ENCODE peak calls at places on chromosomes 5 and 9, in six cellular contexts. One of them, this sample, is unnamed.

GRCh38 chr9:3521961-3522360 is 3.8 kb downstream of the RFX3 start:
- DNase-seq in stomach: no peak
- DNase-seq in A549: no peak
- DNase-seq in upper lobe of left lung: no peak
- DNase-seq in ovary: no peak
- DNase-seq in sigmoid colon: no peak
- DNase-seq in this sample: no peak

GRCh38 chr9:126706698-126707053 is 92.9 kb downstream of the LMX1B start:
- DNase-seq in upper lobe of left lung: no peak
- DNase-seq in ovary: no peak
- DNase-seq in sigmoid colon: no peak
- DNase-seq in A549: no peak
- DNase-seq in stomach: no peak
- DNase-seq in this sample: no peak

GRCh38 chr5:89236900-89237299 is 353.9 kb upstream of the MEF2C start:
- DNase-seq in stomach: no peak
- DNase-seq in ovary: no peak
- DNase-seq in upper lobe of left lung: no peak
- DNase-seq in A549: no peak
- DNase-seq in sigmoid colon: no peak
- DNase-seq in this sample: no peak

GRCh38 chr5:147403659-147404640 is 105.9 kb downstream of the DPYSL3 start:
- DNase-seq in ovary: peak; percentile 70
- DNase-seq in upper lobe of left lung: peak; percentile 64
- DNase-seq in A549: peak; percentile 63
- DNase-seq in stomach: no peak
- DNase-seq in sigmoid colon: peak; percentile 93
- DNase-seq in this sample: peak; percentile 32

GRCh38 chr5:127820910-127821553 is 117.8 kb downstream of the CCDC192 start:
- DNase-seq in upper lobe of left lung: no peak
- DNase-seq in A549: peak; percentile 82
- DNase-seq in sigmoid colon: no peak
- DNase-seq in stomach: no peak
- DNase-seq in ovary: no peak
- DNase-seq in this sample: no peak

GRCh38 chr5:96699186-96699820 is 37.1 kb downstream of the CAST start:
- DNase-seq in upper lobe of left lung: no peak
- DNase-seq in sigmoid colon: no peak
- DNase-seq in stomach: no peak
- DNase-seq in A549: no peak
- DNase-seq in ovary: no peak
- DNase-seq in this sample: no peak

GRCh38 chr5:129718766-129719165 is 29.1 kb upstream of the MINAR2 start:
- DNase-seq in A549: no peak
- DNase-seq in stomach: no peak
- DNase-seq in ovary: no peak
- DNase-seq in upper lobe of left lung: no peak
- DNase-seq in sigmoid colon: no peak
- DNase-seq in this sample: no peak

GRCh38 chr5:172534229-172535169 is 80.2 kb upstream of the SH3PXD2B start:
- DNase-seq in sigmoid colon: peak; percentile 69
- DNase-seq in stomach: no peak
- DNase-seq in ovary: no peak
- DNase-seq in upper lobe of left lung: no peak
- DNase-seq in A549: no peak
- DNase-seq in this sample: peak; percentile 69

GRCh38 chr5:53067641-53068040 is 41.9 kb downstream of the MOCS2 start:
- DNase-seq in ovary: no peak
- DNase-seq in A549: no peak
- DNase-seq in sigmoid colon: no peak
- DNase-seq in stomach: no peak
- DNase-seq in upper lobe of left lung: no peak
- DNase-seq in this sample: no peak

GRCh38 chr9:123996731-123997421 is 14.7 kb upstream of the LHX2 start:
- DNase-seq in A549: no peak
- DNase-seq in upper lobe of left lung: peak; percentile 24
- DNase-seq in sigmoid colon: no peak
- DNase-seq in ovary: no peak
- DNase-seq in stomach: peak; percentile 36
- DNase-seq in this sample: no peak

GRCh38 chr5:177086918-177087706 is 397 bp downstream of the FGFR4 start:
- DNase-seq in upper lobe of left lung: peak; percentile 45
- DNase-seq in stomach: peak; percentile 70
- DNase-seq in ovary: peak; percentile 59
- DNase-seq in sigmoid colon: no peak
- DNase-seq in A549: peak; percentile 90
- DNase-seq in this sample: peak; percentile 89

GRCh38 chr9:136342191-136343120 is 15.1 kb downstream of the GPSM1 start:
- DNase-seq in ovary: peak; percentile 79
- DNase-seq in stomach: peak; percentile 92
- DNase-seq in upper lobe of left lung: peak; percentile 92
- DNase-seq in sigmoid colon: peak; percentile 93
- DNase-seq in A549: peak; percentile 68
- DNase-seq in this sample: peak; percentile 87

GRCh38 chr9:38432922-38433510 is 8.8 kb upstream of the IGFBPL1 start:
- DNase-seq in ovary: no peak
- DNase-seq in sigmoid colon: no peak
- DNase-seq in upper lobe of left lung: no peak
- DNase-seq in A549: peak; percentile 60
- DNase-seq in stomach: no peak
- DNase-seq in this sample: no peak

GRCh38 chr5:166648736-166649135 is 1642.7 kb upstream of the WWC1 start:
- DNase-seq in A549: no peak
- DNase-seq in sigmoid colon: no peak
- DNase-seq in upper lobe of left lung: no peak
- DNase-seq in ovary: no peak
- DNase-seq in stomach: no peak
- DNase-seq in this sample: no peak

GRCh38 chr5:142807378-142807911 is 37.3 kb downstream of the ARHGAP26 start:
- DNase-seq in ovary: no peak
- DNase-seq in A549: peak; percentile 70
- DNase-seq in upper lobe of left lung: peak; percentile 50
- DNase-seq in stomach: no peak
- DNase-seq in sigmoid colon: peak; percentile 74
- DNase-seq in this sample: no peak

GRCh38 chr5:25858019-25858418 is 1180.4 kb downstream of the CDH9 start:
- DNase-seq in sigmoid colon: no peak
- DNase-seq in A549: peak; percentile 32
- DNase-seq in ovary: no peak
- DNase-seq in stomach: no peak
- DNase-seq in upper lobe of left lung: no peak
- DNase-seq in this sample: no peak

GRCh38 chr5:176741566-176742211 is 68.7 kb upstream of the UNC5A start:
- DNase-seq in ovary: no peak
- DNase-seq in sigmoid colon: peak; percentile 46
- DNase-seq in upper lobe of left lung: peak; percentile 8
- DNase-seq in A549: no peak
- DNase-seq in stomach: peak; percentile 10
- DNase-seq in this sample: no peak

GRCh38 chr5:180026320-180026719 is 45.2 kb downstream of the RNF130 start:
- DNase-seq in upper lobe of left lung: peak; percentile 79
- DNase-seq in A549: peak; percentile 5
- DNase-seq in sigmoid colon: no peak
- DNase-seq in ovary: no peak
- DNase-seq in stomach: peak; percentile 53
- DNase-seq in this sample: no peak

GRCh38 chr5:136032564-136032963 is 3.8 kb downstream of the TGFBI start:
- DNase-seq in A549: peak; percentile 69
- DNase-seq in upper lobe of left lung: no peak
- DNase-seq in ovary: no peak
- DNase-seq in stomach: no peak
- DNase-seq in sigmoid colon: peak; percentile 66
- DNase-seq in this sample: no peak

GRCh38 chr5:172002310-172002709 is 4.1 kb downstream of the FBXW11 start:
- DNase-seq in sigmoid colon: no peak
- DNase-seq in ovary: no peak
- DNase-seq in stomach: no peak
- DNase-seq in A549: peak; percentile 35
- DNase-seq in upper lobe of left lung: no peak
- DNase-seq in this sample: no peak

GRCh38 chr9:81634915-81635516 is 54.3 kb downstream of the TLE1 start:
- DNase-seq in upper lobe of left lung: no peak
- DNase-seq in A549: peak; percentile 35
- DNase-seq in ovary: no peak
- DNase-seq in sigmoid colon: no peak
- DNase-seq in stomach: no peak
- DNase-seq in this sample: no peak

DNA sequence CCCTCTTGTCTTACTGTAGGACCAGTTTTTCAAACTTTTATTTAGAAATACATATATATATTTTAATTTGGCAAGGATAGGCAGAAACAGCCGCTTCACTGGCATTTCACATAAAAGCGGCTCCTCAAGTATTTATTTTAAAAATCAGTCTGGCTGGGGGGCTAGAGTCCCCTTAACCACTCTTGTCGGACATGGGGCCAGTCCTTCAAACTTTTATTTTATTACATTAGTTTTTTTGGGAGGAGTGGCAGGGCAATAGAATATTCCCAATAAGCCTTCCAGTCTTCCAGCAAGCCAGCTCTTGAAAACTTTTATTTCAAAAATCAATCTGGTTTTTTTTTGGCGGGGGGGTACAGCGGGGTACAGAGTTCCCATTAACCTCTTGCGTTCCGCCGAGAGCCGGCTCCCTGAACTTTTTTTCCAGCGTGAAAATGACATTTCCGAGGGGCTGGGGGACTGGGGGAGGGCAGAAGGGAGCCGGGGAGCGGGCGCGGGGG is 641 bp upstream of the ZNF618 start:
- DNase-seq in upper lobe of left lung: no peak
- DNase-seq in ovary: peak; percentile 18
- DNase-seq in sigmoid colon: no peak
- DNase-seq in A549: no peak
- DNase-seq in stomach: no peak
- DNase-seq in this sample: no peak
- H3K4me3 ChIP-seq in upper lobe of left lung: peak overlapping the region; percentile 60
- H3K4me3 ChIP-seq in ovary: peak overlapping the region; percentile 40
- H3K4me3 ChIP-seq in sigmoid colon: peak overlapping the region; percentile 27
- H3K4me3 ChIP-seq in A549: peak overlapping the region; percentile 100
- H3K4me3 ChIP-seq in stomach: peak overlapping the region; percentile 54
- H3K4me3 ChIP-seq in this sample: peak overlapping the region; percentile 34

GRCh38 chr5:102765350-102765749 is 10.2 kb downstream of the PAM start:
- DNase-seq in upper lobe of left lung: no peak
- DNase-seq in ovary: no peak
- DNase-seq in stomach: no peak
- DNase-seq in A549: no peak
- DNase-seq in sigmoid colon: no peak
- DNase-seq in this sample: no peak
- H3K4me1 ChIP-seq in upper lobe of left lung: peaks cover 25% of the 10 kb centered on the region
- H3K4me1 ChIP-seq in ovary: peaks cover 6% of the 10 kb centered on the region
- H3K4me1 ChIP-seq in stomach: peaks cover 40% of the 10 kb centered on the region
- H3K4me1 ChIP-seq in A549: peaks cover 5% of the 10 kb centered on the region
- H3K4me1 ChIP-seq in sigmoid colon: peaks cover 32% of the 10 kb centered on the region
- H3K4me1 ChIP-seq in this sample: peaks cover 29% of the 10 kb centered on the region

GRCh38 chr5:157571357-157571827 is 4.2 kb downstream of the ADAM19 start:
- DNase-seq in sigmoid colon: no peak
- DNase-seq in stomach: no peak
- DNase-seq in ovary: no peak
- DNase-seq in A549: no peak
- DNase-seq in upper lobe of left lung: peak; percentile 40
- DNase-seq in this sample: peak; percentile 65
- TF ChIP-seq EP300 in sigmoid colon: no peak
- TF ChIP-seq EP300 in stomach: no peak
- TF ChIP-seq EP300 in ovary: no peak
- TF ChIP-seq EP300 in A549: no peak
- TF ChIP-seq EP300 in upper lobe of left lung: no peak
- TF ChIP-seq EP300 in this sample: no peak

GRCh38 chr9:108904161-108904560 is 29.8 kb downstream of the ELP1 start:
- DNase-seq in sigmoid colon: no peak
- DNase-seq in stomach: no peak
- DNase-seq in A549: no peak
- DNase-seq in upper lobe of left lung: no peak
- DNase-seq in ovary: no peak
- DNase-seq in this sample: no peak

GRCh38 chr9:108903437-108904103 is 30.4 kb downstream of the ELP1 start:
- DNase-seq in ovary: no peak
- DNase-seq in sigmoid colon: no peak
- DNase-seq in A549: no peak
- DNase-seq in upper lobe of left lung: no peak
- DNase-seq in stomach: no peak
- DNase-seq in this sample: no peak
- H3K4me3 ChIP-seq in ovary: no peak overlapping the region
- H3K4me3 ChIP-seq in sigmoid colon: no peak overlapping the region
- H3K4me3 ChIP-seq in A549: no peak overlapping the region
- H3K4me3 ChIP-seq in upper lobe of left lung: no peak overlapping the region
- H3K4me3 ChIP-seq in stomach: no peak overlapping the region
- H3K4me3 ChIP-seq in this sample: no peak overlapping the region

This sample was measured in transverse colon.